ENCODE peak calls at places on chromosomes 7 and 10, in five cellular contexts. R is A549, S is HEK293T, J is K562, F is GM12878. I is an unnamed sample.

GRCh38 chr10:58701398-58702135 is 188.9 kb downstream of the BICC1 start:
- DNase-seq in R (peak; percentile 20), S (no peak), J (no peak), F (no peak), I (peak; percentile 81)

GRCh38 chr7:79403451-79403850 is 50.0 kb downstream of the MAGI2 start:
- DNase-seq in R (no peak), S (no peak), J (no peak), F (no peak), I (peak; percentile 51)

GRCh38 chr7:111025013-111025412 is 65.9 kb upstream of the LRRN3 start:
- DNase-seq in R (no peak), S (no peak), J (no peak), F (no peak), I (no peak)

GRCh38 chr10:63700209-63700934 is 179.2 kb downstream of the REEP3 start:
- DNase-seq in R (peak; percentile 73), S (no peak), J (no peak), F (no peak), I (peak; percentile 99)

GRCh38 chr7:134857958-134858357 is 78.5 kb downstream of the CALD1 start:
- DNase-seq in R (no peak), S (no peak), J (no peak), F (no peak), I (no peak)

GRCh38 chr7:54541941-54542618 is at the start of gene VSTM2A:
- DNase-seq in R (no peak), S (peak; percentile 50), J (no peak), F (no peak), I (no peak)

GRCh38 chr10:98047009-98047741 is 16.8 kb upstream of the CRTAC1 start:
- DNase-seq in R (no peak), S (no peak), J (no peak), F (no peak), I (no peak)

GRCh38 chr10:23171232-23171876 is 20.8 kb upstream of the PTF1A start:
- DNase-seq in R (no peak), S (peak; percentile 62), J (peak; percentile 46), F (no peak), I (peak; percentile 32)

GRCh38 chr7:15457959-15458955 is 103.6 kb downstream of the AGMO start:
- DNase-seq in R (no peak), S (no peak), J (no peak), F (no peak), I (no peak)

GRCh38 chr7:103680161-103681144 is 234.4 kb upstream of the SLC26A5 start:
- DNase-seq in R (no peak), S (no peak), J (no peak), F (no peak), I (no peak)

GRCh38 chr7:33195264-33195663 is 65.9 kb downstream of the BBS9 start:
- DNase-seq in R (peak; percentile 21), S (no peak), J (no peak), F (no peak), I (peak; percentile 87)

GRCh38 chr7:150947761-150948680 is 30.1 kb downstream of the KCNH2 start:
- DNase-seq in R (no peak), S (no peak), J (peak; percentile 80), F (no peak), I (no peak)

GRCh38 chr10:74433993-74434392 is 283.0 kb downstream of the ADK start:
- DNase-seq in R (no peak), S (no peak), J (no peak), F (no peak), I (no peak)

GRCh38 chr10:35214607-35215020 is 88.0 kb downstream of the CREM start:
- DNase-seq in R (no peak), S (no peak), J (no peak), F (no peak), I (no peak)

GRCh38 chr10:112314822-112315474 is 31.7 kb downstream of the TECTB start:
- DNase-seq in R (peak; percentile 70), S (peak; percentile 80), J (peak; percentile 61), F (no peak), I (peak; percentile 70)

GRCh38 chr10:13672505-13672904 is 85.7 kb downstream of the PRPF18 start:
- DNase-seq in R (no peak), S (peak; percentile 43), J (no peak), F (no peak), I (no peak)

GRCh38 chr7:127588697-127589482 is 679 bp downstream of the ARF5 start:
- DNase-seq in R (peak; percentile 60), S (peak; percentile 65), J (peak; percentile 77), F (no peak), I (peak; percentile 51)

GRCh38 chr10:132143162-132143561 is 43.6 kb upstream of the DPYSL4 start:
- DNase-seq in R (no peak), S (no peak), J (no peak), F (no peak), I (no peak)

GRCh38 chr10:36602374-36602773 is 523.0 kb upstream of the ANKRD30A start:
- DNase-seq in R (peak; percentile 31), S (no peak), J (no peak), F (no peak), I (peak; percentile 85)

GRCh38 chr10:91144961-91145360 is 75.5 kb upstream of the PCGF5 start:
- DNase-seq in R (no peak), S (no peak), J (no peak), F (no peak), I (no peak)

GRCh38 chr7:142720981-142721380 is 28.3 kb upstream of the PRSS1 start:
- DNase-seq in R (no peak), S (no peak), J (no peak), F (no peak), I (no peak)

GRCh38 chr10:28332699-28333098 is 29.8 kb upstream of the MPP7 start:
- DNase-seq in R (no peak), S (no peak), J (no peak), F (no peak), I (no peak)

GRCh38 chr7:26860361-26860760 is 4.0 kb downstream of the SKAP2 start:
- DNase-seq in R (peak; percentile 71), S (no peak), J (no peak), F (no peak), I (no peak)

GRCh38 chr10:31605846-31606543 is 287.0 kb downstream of the ZEB1 start:
- DNase-seq in R (no peak), S (no peak), J (no peak), F (no peak), I (no peak)

GRCh38 chr10:131819241-131820072 is 81.4 kb upstream of the PPP2R2D start:
- DNase-seq in R (no peak), S (no peak), J (no peak), F (no peak), I (no peak)

GRCh38 chr10:47283101-47283630 is 16.8 kb upstream of the GDF10 start:
- DNase-seq in R (no peak), S (no peak), J (no peak), F (no peak), I (no peak)

GRCh38 chr10:5105626-5106025 is 11.4 kb downstream of the AKR1C3 start:
- DNase-seq in R (no peak), S (no peak), J (no peak), F (no peak), I (no peak)

GRCh38 chr10:22245567-22245966 is 27.8 kb upstream of the EBLN1 start:
- DNase-seq in R (peak; percentile 66), S (no peak), J (no peak), F (no peak), I (no peak)

DNA sequence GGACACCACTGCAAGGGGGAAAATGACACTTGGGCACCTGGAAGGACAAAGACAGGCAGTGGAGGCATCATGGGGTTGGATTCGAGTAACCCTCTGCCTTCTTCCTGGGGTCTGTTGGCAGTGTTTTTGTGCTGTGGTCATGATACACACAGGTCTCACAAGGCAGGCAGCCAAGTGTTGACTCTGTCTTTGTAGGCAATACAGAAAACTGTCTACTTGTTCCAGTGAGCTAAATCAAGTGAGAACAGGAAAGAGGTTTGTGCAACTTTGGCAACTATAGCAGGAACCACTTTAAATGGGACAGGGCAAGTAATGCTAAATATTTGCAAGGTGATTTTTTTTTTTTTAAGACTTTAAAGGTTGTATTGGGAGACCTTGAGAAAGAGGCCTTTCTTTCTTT is 578.6 kb upstream of the GALNT17 start:
- DNase-seq in R (no peak), S (no peak), J (no peak), F (no peak), I (no peak)
- TF ChIP-seq BHLHE40 in R (no peak), S (no peak), J (no peak), F (no peak), I (no peak)

GRCh38 chr7:405489-406211 is 114.0 kb downstream of the PDGFA start:
- DNase-seq in R (no peak), S (no peak), J (no peak), F (no peak), I (no peak)
- TF ChIP-seq BHLHE40 in R (no peak), S (no peak), J (no peak), F (no peak), I (no peak)

DNA sequence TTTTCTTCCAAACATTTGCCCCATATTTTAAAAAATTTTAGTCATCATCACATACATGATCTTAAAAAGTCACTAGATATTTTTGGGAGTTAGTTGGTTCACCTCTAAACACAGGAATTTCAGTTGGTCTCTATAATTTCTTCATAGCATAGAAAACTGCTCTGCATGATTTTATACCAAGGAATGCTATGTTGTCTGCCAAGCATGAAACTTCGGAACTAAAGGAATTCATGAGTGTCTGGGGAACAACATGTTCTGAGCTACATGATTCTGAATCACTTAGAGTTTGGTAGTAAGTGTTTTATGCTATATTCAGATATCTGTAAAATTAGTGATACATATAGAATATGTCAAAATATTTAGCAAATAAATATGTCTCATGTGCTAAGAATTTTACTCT is 957.8 kb downstream of the GATA3 start:
- DNase-seq in R (no peak), S (no peak), J (no peak), F (no peak), I (peak; percentile 11)
- TF ChIP-seq BHLHE40 in R (no peak), S (no peak), J (no peak), F (no peak), I (no peak)

DNA sequence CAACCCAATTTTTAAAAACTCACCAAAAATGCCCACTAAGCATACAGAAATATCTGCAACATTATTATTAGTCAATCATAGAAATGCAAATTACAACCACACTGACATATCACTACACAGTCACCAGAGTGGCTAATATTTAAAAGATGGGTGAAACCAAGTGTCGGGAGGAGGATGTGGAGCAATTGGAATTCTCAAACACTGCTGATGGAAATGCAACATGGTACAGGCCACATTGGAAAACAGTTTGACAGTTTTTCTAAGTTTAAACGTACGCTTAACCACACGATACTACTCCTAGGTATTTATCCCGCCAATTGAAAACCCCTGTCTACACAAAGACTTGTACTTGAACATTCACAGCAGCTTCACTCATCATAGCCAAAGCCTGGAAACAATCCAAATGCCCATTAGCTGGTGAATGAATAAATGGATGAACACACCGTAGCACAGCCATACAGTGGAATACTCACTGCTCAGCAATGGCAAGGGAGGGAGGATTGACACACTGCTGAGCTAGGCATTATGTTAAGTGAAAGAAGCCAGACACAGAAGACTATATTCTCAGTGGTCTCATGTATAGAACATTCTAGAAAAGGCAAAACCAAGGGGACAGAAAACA is 16.3 kb downstream of the GCK start:
- DNase-seq in R (no peak), S (no peak), J (no peak), F (no peak), I (no peak)
- TF ChIP-seq BHLHE40 in R (no peak), S (no peak), J (no peak), F (no peak), I (no peak)

DNA sequence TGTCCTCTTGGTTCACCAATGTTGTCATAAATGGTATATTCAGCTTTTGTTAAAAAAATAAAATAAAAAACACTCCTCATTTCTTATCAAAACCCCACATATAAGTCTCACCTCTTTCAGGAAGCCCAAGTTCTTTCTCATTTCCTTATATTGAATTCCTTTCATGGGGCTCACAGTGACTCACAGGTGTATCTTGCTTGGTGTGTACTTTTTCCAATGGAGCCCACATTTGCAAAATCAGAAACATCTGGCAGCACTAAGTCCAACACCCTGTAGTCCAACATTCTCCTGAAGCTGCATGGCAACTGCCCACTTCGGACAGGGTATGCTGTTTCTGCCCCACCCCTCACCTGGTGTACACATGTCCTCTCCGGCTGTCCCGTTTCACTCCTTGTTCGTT is 544.0 kb downstream of the SORCS3 start:
- DNase-seq in R (no peak), S (no peak), J (no peak), F (no peak), I (no peak)
- TF ChIP-seq BHLHE40 in R (no peak), S (no peak), J (no peak), F (no peak), I (no peak)

I was measured in IMR-90.